ENCODE peak calls at places on chromosomes 4 and X, in four cellular contexts. C is cardiac fibroblast, Q is stomach, G is adrenal gland. N is an unnamed sample.

GRCh38 chr4:110164856-110165255 is 33.6 kb downstream of the ELOVL6 start:
- DNase-seq in G (no peak), C (no peak), Q (no peak), N (no peak)

GRCh38 chrX:131752493-131753198 is 208.8 kb downstream of the OR13H1 start:
- DNase-seq in Q (peak), G (peak), C (no peak), N (peak)

GRCh38 chr4:1080961-1081688 is 32.2 kb downstream of the RNF212 start:
- DNase-seq in G (no peak), C (peak), Q (no peak), N (no peak)

GRCh38 chr4:17535906-17536305 is 20.9 kb downstream of the CLRN2 start:
- DNase-seq in Q (no peak), G (no peak), C (peak), N (peak)

GRCh38 chr4:17103231-17103630 is 204.8 kb upstream of the LDB2 start:
- DNase-seq in G (no peak), Q (no peak), C (peak), N (no peak)

GRCh38 chrX:13669246-13669689 is 16.3 kb downstream of the TCEANC start:
- DNase-seq in G (peak), C (peak), Q (peak), N (peak)

GRCh38 chr4:86940176-86940575 is 5.4 kb downstream of the AFF1 start:
- DNase-seq in G (no peak), C (no peak), Q (no peak), N (peak)

GRCh38 chr4:70721747-70722146 is at the start of gene RUFY3:
- DNase-seq in G (peak), C (peak), Q (no peak), N (no peak)

GRCh38 chr4:122602277-122603142 is 18.4 kb downstream of the IL21 start:
- DNase-seq in G (no peak), C (peak), Q (no peak), N (no peak)

GRCh38 chrX:24693453-24694202 is at the start of gene POLA1:
- DNase-seq in C (peak), Q (peak), G (peak), N (peak)
- TF ChIP-seq CTCF in C (peak), Q (no peak), G (no peak), N (no peak)

GRCh38 chr4:55554453-55555030 is 7.8 kb upstream of the CLOCK start:
- DNase-seq in C (peak), G (no peak), Q (no peak), N (no peak)
- TF ChIP-seq CTCF in C (peak), G (peak), Q (no peak), N (peak)

GRCh38 chr4:76410621-76411020 is 10.3 kb downstream of the CCDC158 start:
- DNase-seq in Q (no peak), G (no peak), C (no peak), N (no peak)
- TF ChIP-seq CTCF in Q (no peak), G (no peak), C (no peak), N (no peak)

GRCh38 chr4:40682298-40683101 is 52.8 kb upstream of the RBM47 start:
- DNase-seq in C (no peak), Q (peak), G (no peak), N (peak)
- TF ChIP-seq CTCF in C (no peak), Q (no peak), G (no peak), N (no peak)

DNA sequence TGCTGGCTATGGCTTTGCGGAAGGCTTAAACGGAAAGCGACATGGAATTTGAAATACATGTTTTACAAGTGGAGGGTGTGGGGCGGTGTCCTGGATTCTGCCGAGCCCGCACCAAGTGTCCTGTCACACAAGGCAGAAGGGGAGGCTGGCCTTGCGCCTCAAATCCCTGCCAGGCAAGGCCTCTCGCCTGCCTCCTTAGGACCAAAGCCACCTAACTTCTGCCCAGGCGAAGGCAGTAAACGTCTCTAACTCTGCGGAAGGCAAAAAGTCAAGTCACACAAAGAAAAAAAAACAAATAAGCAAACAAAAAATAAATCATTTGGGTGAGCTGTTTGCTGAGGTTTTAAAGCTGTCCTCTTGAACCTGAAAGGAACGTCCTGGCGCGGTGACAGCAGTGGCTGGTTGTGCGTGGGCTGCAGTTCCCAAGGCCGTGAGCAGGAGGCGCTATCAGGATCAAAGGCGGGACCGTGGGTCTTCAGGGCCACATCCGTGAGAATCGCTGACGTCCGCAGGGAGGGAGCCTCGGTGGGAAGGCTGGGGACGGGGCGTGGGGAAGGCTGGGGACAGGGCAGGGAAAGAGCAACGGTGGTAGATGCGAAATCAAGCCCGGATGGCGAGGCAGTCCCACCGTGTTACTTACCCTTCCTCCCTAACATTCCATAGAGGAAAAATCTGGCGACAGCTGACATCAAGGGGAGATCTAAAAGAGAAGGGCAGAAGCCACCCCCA is 99.1 kb downstream of the TRAPPC11 start:
- DNase-seq in C (peak), G (peak), Q (no peak), N (no peak)
- TF ChIP-seq CTCF in C (peak), G (peak), Q (no peak), N (no peak)

DNA sequence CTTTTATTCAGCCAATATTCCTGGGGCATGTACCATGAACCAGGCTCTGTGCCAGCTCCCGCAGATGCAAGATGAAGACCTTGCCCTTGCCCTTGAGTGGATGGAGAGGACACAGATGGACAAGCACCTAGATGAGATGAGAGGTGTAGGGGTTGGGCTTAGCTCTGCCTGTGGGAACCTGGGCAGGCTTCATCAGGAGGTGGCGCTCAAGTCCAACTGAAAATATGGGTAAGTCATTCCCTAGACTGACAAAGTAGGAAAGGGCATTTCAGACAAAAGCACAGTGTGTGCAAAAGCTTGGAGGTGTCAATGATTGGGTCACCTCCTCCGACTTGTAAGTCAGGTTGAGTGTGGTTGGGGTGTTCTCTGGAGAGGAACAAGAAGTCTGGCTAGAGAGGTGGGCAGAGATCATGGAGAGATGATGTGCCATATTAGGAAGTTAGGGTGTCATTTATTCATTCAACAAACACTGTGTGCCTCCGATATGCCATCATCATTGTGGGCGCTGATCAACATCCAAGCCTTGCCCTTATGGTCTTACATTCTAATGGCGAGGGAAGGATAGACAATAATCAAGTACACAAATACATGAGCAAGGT is 64.6 kb downstream of the ANAPC4 start:
- DNase-seq in G (peak), Q (peak), C (peak), N (peak)
- TF ChIP-seq CTCF in G (peak), Q (no peak), C (peak), N (peak)

GRCh38 chr4:115121351-115122043 is 8.1 kb upstream of the NDST4 start:
- DNase-seq in C (no peak), Q (no peak), G (no peak), N (no peak)

GRCh38 chr4:115119804-115120352 is 6.5 kb upstream of the NDST4 start:
- DNase-seq in Q (no peak), G (no peak), C (no peak), N (no peak)
- TF ChIP-seq CTCF in Q (no peak), G (no peak), C (no peak), N (no peak)

DNA sequence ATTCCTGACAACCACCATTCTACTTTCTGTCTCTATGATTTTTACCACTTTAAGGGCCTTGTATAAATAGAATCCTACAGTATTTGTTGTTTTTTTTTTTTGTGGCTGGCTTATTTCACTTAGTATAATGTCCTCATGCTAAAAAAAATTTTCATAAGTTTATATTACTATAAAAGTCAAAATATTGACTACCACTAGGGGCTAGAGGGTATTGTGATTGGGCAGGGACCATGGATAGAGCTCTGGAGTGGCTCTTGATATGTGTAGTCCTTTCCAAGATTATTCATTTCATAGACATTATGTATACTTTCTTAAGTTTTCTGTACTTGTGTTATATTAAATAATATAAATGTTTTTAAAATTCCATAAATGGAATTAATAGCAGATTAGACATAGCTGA is 34.6 kb downstream of the MYOZ2 start:
- DNase-seq in G (no peak), Q (no peak), C (no peak), N (no peak)
- TF ChIP-seq CTCF in G (no peak), Q (no peak), C (peak), N (no peak)

GRCh38 chrX:65586491-65586890 is 51.9 kb upstream of the LAS1L start:
- DNase-seq in C (peak), Q (no peak), G (no peak), N (no peak)

GRCh38 chrX:65576160-65576559 is 41.6 kb upstream of the LAS1L start:
- DNase-seq in G (no peak), C (no peak), Q (no peak), N (no peak)

GRCh38 chrX:65582450-65583082 is 48.0 kb upstream of the LAS1L start:
- DNase-seq in C (no peak), G (no peak), Q (no peak), N (no peak)

GRCh38 chrX:65578346-65578745 is 43.8 kb upstream of the LAS1L start:
- DNase-seq in Q (no peak), G (no peak), C (no peak), N (no peak)

DNA sequence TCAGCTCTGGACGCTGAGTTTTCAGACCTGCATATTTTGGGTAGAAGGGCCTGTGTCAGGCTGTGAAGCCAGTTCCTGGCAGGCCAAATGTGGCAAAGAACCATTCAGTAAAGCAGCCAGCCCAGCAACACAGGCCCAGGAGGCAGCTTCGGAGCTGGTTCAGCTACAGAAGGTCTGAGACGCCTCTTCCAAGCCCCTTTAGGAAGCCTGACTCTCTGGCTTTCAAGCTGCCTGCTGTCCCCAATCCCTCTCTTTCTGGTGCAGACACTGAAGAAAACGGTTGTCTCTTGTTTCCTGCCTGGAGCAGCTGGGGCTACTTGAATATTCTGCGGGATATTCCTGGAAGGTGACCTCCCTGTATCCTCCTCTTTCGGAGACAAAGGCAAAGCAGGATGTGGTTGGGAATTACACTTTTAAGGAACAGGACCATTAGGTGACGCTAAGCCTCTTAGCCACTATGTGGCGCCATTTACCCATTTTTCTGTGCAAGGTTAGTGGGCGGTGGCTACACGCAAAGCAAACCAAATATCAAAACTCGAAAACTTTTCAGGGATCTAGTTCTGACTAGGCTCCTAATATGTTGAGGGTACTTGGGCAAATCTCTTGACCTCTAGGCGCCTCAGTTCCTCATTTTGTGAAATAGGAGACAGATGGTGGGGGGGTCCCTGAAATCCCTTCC is 47.2 kb upstream of the LAS1L start:
- DNase-seq in C (peak), G (peak), Q (peak), N (peak)
- TF ChIP-seq CTCF in C (peak), G (peak), Q (no peak), N (peak)

DNA sequence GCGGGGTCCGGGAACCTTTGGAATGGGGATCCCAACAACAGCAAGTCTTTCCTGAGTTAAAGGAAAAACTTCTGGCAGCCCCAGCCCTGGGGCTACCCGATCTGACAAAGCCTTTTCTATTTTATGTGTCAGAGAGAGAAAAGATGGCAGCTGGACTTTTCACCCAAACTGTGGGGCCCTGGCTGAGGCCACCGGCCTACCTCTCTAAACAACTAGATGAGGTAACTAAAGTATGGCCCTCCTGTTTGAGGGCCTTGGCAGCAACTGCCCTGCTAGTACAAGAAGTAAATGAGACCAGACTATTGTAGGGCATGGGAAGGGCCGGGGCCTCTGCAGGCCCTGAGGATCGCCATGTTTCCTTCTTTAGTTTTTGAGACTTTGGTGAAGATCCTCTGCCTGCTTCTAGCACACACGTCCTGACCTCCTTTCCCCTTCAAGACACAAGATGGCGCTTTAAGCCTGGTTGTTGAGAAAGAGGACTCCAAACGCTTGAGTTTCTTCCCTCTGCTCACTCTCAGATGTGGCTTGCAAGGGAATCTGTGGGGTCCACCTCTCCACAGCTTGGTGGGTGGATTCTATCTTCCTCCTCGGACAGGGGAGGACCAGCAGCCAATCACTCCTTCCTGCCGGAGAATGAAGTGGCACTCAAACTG is 18.5 kb upstream of the DRD5 start:
- DNase-seq in G (peak), C (peak), Q (peak), N (peak)
- TF ChIP-seq CTCF in G (peak), C (peak), Q (no peak), N (no peak)

N was measured in body of pancreas.